ENCODE peak calls at places on chromosomes 13 and 19, in six cellular contexts. Z is Peyer's patch, J is IMR-90, T is heart left ventricle, Y is stomach, F is breast epithelium. R is an unnamed sample.

GRCh38 chr13:100789481-100789880 is 114.9 kb upstream of the TMTC4 start:
- DNase-seq in Z (no peak), J (no peak), T (no peak), F (no peak), Y (peak; percentile 28), R (no peak)

GRCh38 chr19:23867895-23868294 is 46.8 kb upstream of the ZNF726 start:
- DNase-seq in Y (no peak), Z (no peak), T (no peak), J (no peak), F (no peak), R (no peak)

GRCh38 chr13:100941377-100941776 is 266.8 kb upstream of the TMTC4 start:
- DNase-seq in Z (no peak), F (no peak), J (no peak), Y (no peak), T (no peak), R (no peak)

GRCh38 chr19:36418287-36419001 is at the start of gene ZFP82:
- DNase-seq in T (peak; percentile 93), F (peak; percentile 31), J (peak; percentile 68), Y (peak; percentile 58), Z (peak; percentile 86), R (peak; percentile 22)

GRCh38 chr19:12155324-12155723 is 1.2 kb downstream of the ZNF625 start:
- DNase-seq in J (no peak), F (no peak), Y (no peak), T (no peak), Z (no peak), R (peak; percentile 18)

GRCh38 chr19:46813570-46814358 is 25.4 kb upstream of the SLC1A5 start:
- DNase-seq in Z (peak; percentile 65), T (peak; percentile 82), Y (peak; percentile 92), F (peak; percentile 78), J (peak; percentile 46), R (no peak)

GRCh38 chr13:45055198-45055901 is 65.0 kb upstream of the GTF2F2 start:
- DNase-seq in Y (no peak), Z (peak; percentile 53), T (no peak), J (peak; percentile 93), F (no peak), R (peak; percentile 27)

GRCh38 chr19:51138549-51138979 is 3.5 kb upstream of the SIGLEC7 start:
- DNase-seq in Y (peak; percentile 38), J (no peak), F (no peak), T (no peak), Z (peak; percentile 54), R (peak; percentile 86)

GRCh38 chr13:104286566-104287290 is 1220.5 kb upstream of the SLC10A2 start:
- DNase-seq in T (no peak), Y (no peak), Z (no peak), J (no peak), F (no peak), R (no peak)

GRCh38 chr13:29859971-29860370 is 9.6 kb upstream of the UBL3 start:
- DNase-seq in J (peak; percentile 87), Z (no peak), T (no peak), F (no peak), Y (no peak), R (no peak)

GRCh38 chr19:42199440-42200115 is 17.9 kb downstream of the DEDD2 start:
- DNase-seq in Z (peak; percentile 77), F (no peak), J (no peak), Y (peak; percentile 34), T (peak; percentile 79), R (peak; percentile 89)

GRCh38 chr19:17420267-17420924 is 549 bp downstream of the MVB12A start:
- DNase-seq in T (no peak), Z (peak; percentile 64), F (peak; percentile 31), J (no peak), Y (peak; percentile 35), R (peak; percentile 25)

GRCh38 chr13:111123221-111123620 is 8.1 kb downstream of the ARHGEF7 start:
- DNase-seq in T (no peak), Z (no peak), J (no peak), Y (no peak), F (no peak), R (no peak)

GRCh38 chr19:49570138-49570856 is 10.1 kb downstream of the NOSIP start:
- DNase-seq in Y (peak; percentile 65), T (no peak), F (no peak), J (peak; percentile 84), Z (peak; percentile 85), R (no peak)

GRCh38 chr19:996051-996838 is 4.0 kb upstream of the GRIN3B start:
- DNase-seq in J (peak; percentile 53), Y (peak; percentile 55), F (peak; percentile 47), Z (peak; percentile 88), T (no peak), R (no peak)

GRCh38 chr13:26961890-26962615 is 201.5 kb upstream of the GPR12 start:
- DNase-seq in T (no peak), Y (peak; percentile 80), Z (peak; percentile 85), F (no peak), J (no peak), R (no peak)

GRCh38 chr13:67076378-67076777 is 153.8 kb downstream of the PCDH9 start:
- DNase-seq in Z (no peak), Y (no peak), J (peak; percentile 38), F (no peak), T (no peak), R (no peak)

GRCh38 chr19:18388328-18389094 is 2.6 kb downstream of the GDF15 start:
- DNase-seq in Z (peak; percentile 91), F (peak; percentile 55), J (no peak), Y (peak; percentile 88), T (peak; percentile 93), R (peak; percentile 96)

DNA sequence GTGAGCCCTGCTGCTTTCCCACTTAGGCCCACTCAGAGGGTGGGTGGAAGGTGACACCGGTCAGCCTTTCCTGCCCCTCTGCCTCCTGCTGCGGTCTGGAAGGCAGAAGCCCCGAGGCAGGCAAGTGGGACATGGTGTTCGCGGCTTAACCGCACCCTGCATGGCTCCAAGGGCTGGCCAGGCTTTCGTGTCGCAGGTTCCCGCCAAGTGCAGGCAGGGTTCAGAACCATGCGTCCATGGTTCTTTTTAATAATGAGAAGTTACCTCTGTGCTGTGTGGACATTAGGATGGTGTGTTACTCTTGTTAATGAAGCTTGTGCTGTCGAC is 969 bp downstream of the DGKH start:
- DNase-seq in T (no peak), Y (no peak), Z (no peak), F (no peak), J (no peak), R (peak; percentile 23)
- TF ChIP-seq POLR2A in T (no peak), Y (no peak), Z (no peak), F (no peak), J (no peak), R (no peak)

GRCh38 chr19:14871619-14872230 is 14.2 kb downstream of the OR7A17 start:
- DNase-seq in Y (no peak), Z (no peak), T (no peak), J (peak; percentile 11), F (no peak), R (no peak)
- TF ChIP-seq CTCF in Y (no peak), Z (no peak), T (peak; percentile 37), J (peak; percentile 44), F (peak; percentile 54), R (no peak)

GRCh38 chr19:10309423-10309822 is at the start of gene ZGLP1:
- DNase-seq in Z (no peak), J (no peak), F (no peak), T (no peak), Y (no peak), R (no peak)
- TF ChIP-seq POLR2A in Z (no peak), J (no peak), F (no peak), T (no peak), Y (no peak), R (no peak)

GRCh38 chr19:30316560-30317106 is 55.6 kb upstream of the ZNF536 start:
- DNase-seq in Y (peak; percentile 19), J (no peak), T (no peak), Z (no peak), F (no peak), R (no peak)

GRCh38 chr19:30315159-30315558 is 57.0 kb upstream of the ZNF536 start:
- DNase-seq in Y (no peak), F (no peak), Z (no peak), J (no peak), T (no peak), R (peak; percentile 12)

GRCh38 chr19:30314805-30315155 is 57.4 kb upstream of the ZNF536 start:
- DNase-seq in T (no peak), J (no peak), Y (no peak), Z (no peak), F (no peak), R (no peak)

GRCh38 chr19:30317403-30317802 is 54.8 kb upstream of the ZNF536 start:
- DNase-seq in Z (no peak), F (no peak), Y (peak; percentile 17), J (no peak), T (no peak), R (no peak)

GRCh38 chr19:30316000-30316491 is 56.1 kb upstream of the ZNF536 start:
- DNase-seq in J (no peak), Y (no peak), Z (no peak), T (no peak), F (no peak), R (no peak)
- TF ChIP-seq CTCF in J (no peak), Y (no peak), Z (no peak), T (no peak), F (no peak), R (no peak)

GRCh38 chr19:21851596-21852345 is 15.8 kb upstream of the ZNF43 start:
- DNase-seq in F (peak; percentile 96), T (peak; percentile 96), Y (peak; percentile 92), J (peak; percentile 94), Z (peak; percentile 97), R (peak; percentile 96)
- TF ChIP-seq POLR2A in F (no peak), T (peak; percentile 46), Y (no peak), J (peak; percentile 56), Z (peak; percentile 12), R (no peak)

R was measured in lower leg skin.